ENCODE peak calls at places on chromosomes 11 and 22, in four cellular contexts. One of them, this sample, is unnamed.

GRCh38 chr11:3866206-3866605 is 10.7 kb downstream of the STIM1 start:
- DNase-seq in GM12878: no peak
- DNase-seq in effector memory CD4-positive, alpha-beta T cell: no peak
- DNase-seq in NCI-H1417: no peak
- DNase-seq in this sample: peak; percentile 84

GRCh38 chr11:104054911-104055529 is 18.6 kb downstream of the DDI1 start:
- DNase-seq in GM12878: no peak
- DNase-seq in NCI-H1417: no peak
- DNase-seq in effector memory CD4-positive, alpha-beta T cell: no peak
- DNase-seq in this sample: no peak

GRCh38 chr11:109075976-109076375 is 346.0 kb upstream of the C11orf87 start:
- DNase-seq in effector memory CD4-positive, alpha-beta T cell: no peak
- DNase-seq in NCI-H1417: no peak
- DNase-seq in GM12878: no peak
- DNase-seq in this sample: no peak

GRCh38 chr11:44574620-44575287 is 9.3 kb downstream of the CD82 start:
- DNase-seq in effector memory CD4-positive, alpha-beta T cell: peak; percentile 33
- DNase-seq in NCI-H1417: no peak
- DNase-seq in GM12878: peak; percentile 66
- DNase-seq in this sample: no peak

GRCh38 chr11:6604081-6604626 is 580 bp downstream of the ILK start:
- DNase-seq in NCI-H1417: peak; percentile 64
- DNase-seq in effector memory CD4-positive, alpha-beta T cell: peak; percentile 30
- DNase-seq in GM12878: no peak
- DNase-seq in this sample: peak; percentile 64

GRCh38 chr11:86456075-86456939 is 81.6 kb downstream of the CCDC81 start:
- DNase-seq in GM12878: peak; percentile 25
- DNase-seq in effector memory CD4-positive, alpha-beta T cell: peak; percentile 48
- DNase-seq in NCI-H1417: peak; percentile 90
- DNase-seq in this sample: peak; percentile 66

GRCh38 chr11:21460082-21460481 is 732.8 kb upstream of the ANO5 start:
- DNase-seq in effector memory CD4-positive, alpha-beta T cell: no peak
- DNase-seq in NCI-H1417: no peak
- DNase-seq in GM12878: no peak
- DNase-seq in this sample: no peak

GRCh38 chr11:21710791-21711190 is 482.1 kb upstream of the ANO5 start:
- DNase-seq in effector memory CD4-positive, alpha-beta T cell: no peak
- DNase-seq in NCI-H1417: peak; percentile 8
- DNase-seq in GM12878: no peak
- DNase-seq in this sample: no peak

GRCh38 chr11:65384301-65384889 is 1.9 kb upstream of the SLC25A45 start:
- DNase-seq in effector memory CD4-positive, alpha-beta T cell: peak; percentile 10
- DNase-seq in NCI-H1417: no peak
- DNase-seq in GM12878: no peak
- DNase-seq in this sample: no peak

GRCh38 chr11:122025757-122026156 is 90.3 kb downstream of the BLID start:
- DNase-seq in NCI-H1417: no peak
- DNase-seq in effector memory CD4-positive, alpha-beta T cell: no peak
- DNase-seq in GM12878: no peak
- DNase-seq in this sample: no peak

GRCh38 chr22:21741059-21741458 is 5.5 kb upstream of the YPEL1 start:
- DNase-seq in GM12878: no peak
- DNase-seq in effector memory CD4-positive, alpha-beta T cell: no peak
- DNase-seq in NCI-H1417: no peak
- DNase-seq in this sample: no peak

GRCh38 chr22:30655532-30655931 is 12.1 kb downstream of the DUSP18 start:
- DNase-seq in NCI-H1417: peak; percentile 2
- DNase-seq in effector memory CD4-positive, alpha-beta T cell: no peak
- DNase-seq in GM12878: no peak
- DNase-seq in this sample: no peak

GRCh38 chr11:65442952-65443351 is 20.4 kb downstream of the NEAT1 start:
- DNase-seq in GM12878: no peak
- DNase-seq in effector memory CD4-positive, alpha-beta T cell: no peak
- DNase-seq in NCI-H1417: no peak
- DNase-seq in this sample: no peak

GRCh38 chr11:121416909-121417567 is 35.1 kb upstream of the SORL1 start:
- DNase-seq in GM12878: peak; percentile 92
- DNase-seq in NCI-H1417: no peak
- DNase-seq in effector memory CD4-positive, alpha-beta T cell: peak; percentile 37
- DNase-seq in this sample: no peak

GRCh38 chr11:69896250-69896649 is 77.0 kb upstream of the FGF3 start:
- DNase-seq in GM12878: no peak
- DNase-seq in effector memory CD4-positive, alpha-beta T cell: no peak
- DNase-seq in NCI-H1417: no peak
- DNase-seq in this sample: no peak

GRCh38 chr11:112087212-112087611 is 539 bp downstream of the SDHD start:
- DNase-seq in GM12878: no peak
- DNase-seq in effector memory CD4-positive, alpha-beta T cell: no peak
- DNase-seq in NCI-H1417: no peak
- DNase-seq in this sample: no peak

GRCh38 chr11:126058090-126058489 is 4.6 kb downstream of the CDON start:
- DNase-seq in effector memory CD4-positive, alpha-beta T cell: no peak
- DNase-seq in NCI-H1417: no peak
- DNase-seq in GM12878: no peak
- DNase-seq in this sample: no peak

This sample was measured in HepG2.